ENCODE peak calls at places on chromosomes 16 and 17, in six cellular contexts. One of them, this sample, is unnamed.

GRCh38 chr16:66289051-66289680 is 77.3 kb upstream of the CDH5 start:
- DNase-seq in fibroblast of mammary gland: no peak
- DNase-seq in HFF-Myc: no peak
- DNase-seq in AG04449: no peak
- DNase-seq in GM20000: no peak
- DNase-seq in mammary epithelial cell: no peak
- DNase-seq in this sample: peak

GRCh38 chr17:68314916-68315535 is 23.7 kb downstream of the ARSG start:
- DNase-seq in GM20000: no peak
- DNase-seq in mammary epithelial cell: no peak
- DNase-seq in AG04449: no peak
- DNase-seq in HFF-Myc: no peak
- DNase-seq in fibroblast of mammary gland: no peak
- DNase-seq in this sample: no peak

GRCh38 chr17:20989481-20989880 is 53.3 kb downstream of the USP22 start:
- DNase-seq in HFF-Myc: no peak
- DNase-seq in GM20000: no peak
- DNase-seq in AG04449: no peak
- DNase-seq in fibroblast of mammary gland: no peak
- DNase-seq in mammary epithelial cell: no peak
- DNase-seq in this sample: no peak

GRCh38 chr16:11742041-11742535 is 569 bp downstream of the TXNDC11 start:
- DNase-seq in HFF-Myc: no peak
- DNase-seq in GM20000: peak
- DNase-seq in fibroblast of mammary gland: no peak
- DNase-seq in mammary epithelial cell: peak
- DNase-seq in AG04449: no peak
- DNase-seq in this sample: peak

GRCh38 chr16:85390511-85391174 is 222.5 kb upstream of the GSE1 start:
- DNase-seq in HFF-Myc: no peak
- DNase-seq in GM20000: no peak
- DNase-seq in AG04449: peak
- DNase-seq in mammary epithelial cell: peak
- DNase-seq in fibroblast of mammary gland: peak
- DNase-seq in this sample: no peak

GRCh38 chr17:80510132-80510531 is 33.7 kb upstream of the NPTX1 start:
- DNase-seq in HFF-Myc: no peak
- DNase-seq in mammary epithelial cell: no peak
- DNase-seq in GM20000: no peak
- DNase-seq in fibroblast of mammary gland: no peak
- DNase-seq in AG04449: no peak
- DNase-seq in this sample: no peak

GRCh38 chr16:51592535-51592934 is 441.5 kb upstream of the SALL1 start:
- DNase-seq in mammary epithelial cell: no peak
- DNase-seq in HFF-Myc: no peak
- DNase-seq in GM20000: no peak
- DNase-seq in fibroblast of mammary gland: peak
- DNase-seq in AG04449: no peak
- DNase-seq in this sample: no peak

GRCh38 chr17:73510981-73511442 is 133.2 kb downstream of the SDK2 start:
- DNase-seq in HFF-Myc: no peak
- DNase-seq in mammary epithelial cell: no peak
- DNase-seq in AG04449: no peak
- DNase-seq in fibroblast of mammary gland: peak
- DNase-seq in GM20000: no peak
- DNase-seq in this sample: no peak

GRCh38 chr17:28973414-28973813 is 22.1 kb upstream of the PHF12 start:
- DNase-seq in HFF-Myc: no peak
- DNase-seq in AG04449: no peak
- DNase-seq in fibroblast of mammary gland: peak
- DNase-seq in GM20000: no peak
- DNase-seq in mammary epithelial cell: no peak
- DNase-seq in this sample: no peak

GRCh38 chr16:84756830-84757229 is 57.0 kb downstream of the USP10 start:
- DNase-seq in mammary epithelial cell: no peak
- DNase-seq in HFF-Myc: no peak
- DNase-seq in AG04449: no peak
- DNase-seq in GM20000: no peak
- DNase-seq in fibroblast of mammary gland: no peak
- DNase-seq in this sample: no peak

GRCh38 chr17:74972107-74972972 is at the start of gene HID1:
- DNase-seq in AG04449: no peak
- DNase-seq in HFF-Myc: no peak
- DNase-seq in fibroblast of mammary gland: no peak
- DNase-seq in GM20000: peak
- DNase-seq in mammary epithelial cell: no peak
- DNase-seq in this sample: peak

GRCh38 chr16:10045947-10046346 is 136.3 kb downstream of the GRIN2A start:
- DNase-seq in HFF-Myc: no peak
- DNase-seq in GM20000: no peak
- DNase-seq in AG04449: no peak
- DNase-seq in mammary epithelial cell: no peak
- DNase-seq in fibroblast of mammary gland: no peak
- DNase-seq in this sample: no peak

GRCh38 chr16:50712568-50712914 is 19.1 kb downstream of the NOD2 start:
- DNase-seq in fibroblast of mammary gland: no peak
- DNase-seq in AG04449: no peak
- DNase-seq in HFF-Myc: no peak
- DNase-seq in mammary epithelial cell: no peak
- DNase-seq in GM20000: no peak
- DNase-seq in this sample: no peak

GRCh38 chr16:80147021-80147680 is 393.6 kb upstream of the DYNLRB2 start:
- DNase-seq in GM20000: no peak
- DNase-seq in HFF-Myc: no peak
- DNase-seq in AG04449: no peak
- DNase-seq in mammary epithelial cell: no peak
- DNase-seq in fibroblast of mammary gland: peak
- DNase-seq in this sample: no peak

GRCh38 chr16:56460101-56460500 is 8.7 kb downstream of the OGFOD1 start:
- DNase-seq in GM20000: no peak
- DNase-seq in HFF-Myc: no peak
- DNase-seq in mammary epithelial cell: no peak
- DNase-seq in AG04449: no peak
- DNase-seq in fibroblast of mammary gland: no peak
- DNase-seq in this sample: no peak

GRCh38 chr17:41812176-41813038 is at the start of gene FKBP10:
- DNase-seq in HFF-Myc: peak
- DNase-seq in AG04449: no peak
- DNase-seq in mammary epithelial cell: peak
- DNase-seq in fibroblast of mammary gland: peak
- DNase-seq in GM20000: peak
- DNase-seq in this sample: peak

GRCh38 chr17:9982159-9982558 is 77.1 kb upstream of the RCVRN start:
- DNase-seq in HFF-Myc: no peak
- DNase-seq in GM20000: no peak
- DNase-seq in fibroblast of mammary gland: no peak
- DNase-seq in AG04449: no peak
- DNase-seq in mammary epithelial cell: no peak
- DNase-seq in this sample: no peak

GRCh38 chr16:29894352-29894751 is 5.0 kb downstream of the SEZ6L2 start:
- DNase-seq in HFF-Myc: no peak
- DNase-seq in GM20000: no peak
- DNase-seq in fibroblast of mammary gland: no peak
- DNase-seq in mammary epithelial cell: no peak
- DNase-seq in AG04449: no peak
- DNase-seq in this sample: no peak

GRCh38 chr17:67281736-67282135 is 36.7 kb upstream of the HELZ start:
- DNase-seq in mammary epithelial cell: peak
- DNase-seq in fibroblast of mammary gland: no peak
- DNase-seq in GM20000: no peak
- DNase-seq in AG04449: no peak
- DNase-seq in HFF-Myc: no peak
- DNase-seq in this sample: no peak

GRCh38 chr17:15917439-15918027 is 27.4 kb upstream of the ADORA2B start:
- DNase-seq in GM20000: no peak
- DNase-seq in fibroblast of mammary gland: no peak
- DNase-seq in AG04449: no peak
- DNase-seq in mammary epithelial cell: no peak
- DNase-seq in HFF-Myc: no peak
- DNase-seq in this sample: no peak

GRCh38 chr17:17808706-17809432 is 27.9 kb downstream of the SREBF1 start:
- DNase-seq in HFF-Myc: no peak
- DNase-seq in fibroblast of mammary gland: peak
- DNase-seq in mammary epithelial cell: peak
- DNase-seq in AG04449: no peak
- DNase-seq in GM20000: peak
- DNase-seq in this sample: no peak

GRCh38 chr16:54326266-54326662 is 39.7 kb upstream of the IRX3 start:
- DNase-seq in fibroblast of mammary gland: peak
- DNase-seq in mammary epithelial cell: no peak
- DNase-seq in GM20000: no peak
- DNase-seq in HFF-Myc: no peak
- DNase-seq in AG04449: no peak
- DNase-seq in this sample: no peak

GRCh38 chr17:74149597-74150427 is 53.7 kb upstream of the RPL38 start:
- DNase-seq in GM20000: no peak
- DNase-seq in mammary epithelial cell: no peak
- DNase-seq in AG04449: no peak
- DNase-seq in HFF-Myc: no peak
- DNase-seq in fibroblast of mammary gland: no peak
- DNase-seq in this sample: no peak

GRCh38 chr17:17385502-17385901 is 82.3 kb downstream of the NT5M start:
- DNase-seq in GM20000: no peak
- DNase-seq in fibroblast of mammary gland: no peak
- DNase-seq in mammary epithelial cell: no peak
- DNase-seq in HFF-Myc: no peak
- DNase-seq in AG04449: no peak
- DNase-seq in this sample: no peak

GRCh38 chr17:6487243-6488007 is 43.2 kb downstream of the PIMREG start:
- DNase-seq in AG04449: no peak
- DNase-seq in HFF-Myc: no peak
- DNase-seq in fibroblast of mammary gland: no peak
- DNase-seq in GM20000: no peak
- DNase-seq in mammary epithelial cell: no peak
- DNase-seq in this sample: no peak

GRCh38 chr17:50169121-50169764 is 3.4 kb downstream of the SGCA start:
- DNase-seq in mammary epithelial cell: peak
- DNase-seq in AG04449: no peak
- DNase-seq in fibroblast of mammary gland: peak
- DNase-seq in GM20000: peak
- DNase-seq in HFF-Myc: no peak
- DNase-seq in this sample: no peak
- TF ChIP-seq CTCF in mammary epithelial cell: peak
- TF ChIP-seq CTCF in AG04449: peak
- TF ChIP-seq CTCF in fibroblast of mammary gland: peak
- TF ChIP-seq CTCF in GM20000: peak
- TF ChIP-seq CTCF in HFF-Myc: peak
- TF ChIP-seq CTCF in this sample: peak

GRCh38 chr17:44558349-44559287 is 1.3 kb downstream of the FZD2 start:
- DNase-seq in HFF-Myc: no peak
- DNase-seq in AG04449: no peak
- DNase-seq in GM20000: peak
- DNase-seq in fibroblast of mammary gland: no peak
- DNase-seq in mammary epithelial cell: no peak
- DNase-seq in this sample: no peak

GRCh38 chr17:44556854-44557606 is at the start of gene FZD2:
- DNase-seq in HFF-Myc: peak
- DNase-seq in mammary epithelial cell: peak
- DNase-seq in GM20000: peak
- DNase-seq in fibroblast of mammary gland: peak
- DNase-seq in AG04449: peak
- DNase-seq in this sample: peak

GRCh38 chr17:44557653-44558285 is 485 bp downstream of the FZD2 start:
- DNase-seq in AG04449: no peak
- DNase-seq in HFF-Myc: no peak
- DNase-seq in fibroblast of mammary gland: peak
- DNase-seq in mammary epithelial cell: peak
- DNase-seq in GM20000: peak
- DNase-seq in this sample: peak

GRCh38 chr17:44555056-44555455 is 2.2 kb upstream of the FZD2 start:
- DNase-seq in GM20000: no peak
- DNase-seq in fibroblast of mammary gland: no peak
- DNase-seq in HFF-Myc: no peak
- DNase-seq in mammary epithelial cell: no peak
- DNase-seq in AG04449: no peak
- DNase-seq in this sample: no peak

DNA sequence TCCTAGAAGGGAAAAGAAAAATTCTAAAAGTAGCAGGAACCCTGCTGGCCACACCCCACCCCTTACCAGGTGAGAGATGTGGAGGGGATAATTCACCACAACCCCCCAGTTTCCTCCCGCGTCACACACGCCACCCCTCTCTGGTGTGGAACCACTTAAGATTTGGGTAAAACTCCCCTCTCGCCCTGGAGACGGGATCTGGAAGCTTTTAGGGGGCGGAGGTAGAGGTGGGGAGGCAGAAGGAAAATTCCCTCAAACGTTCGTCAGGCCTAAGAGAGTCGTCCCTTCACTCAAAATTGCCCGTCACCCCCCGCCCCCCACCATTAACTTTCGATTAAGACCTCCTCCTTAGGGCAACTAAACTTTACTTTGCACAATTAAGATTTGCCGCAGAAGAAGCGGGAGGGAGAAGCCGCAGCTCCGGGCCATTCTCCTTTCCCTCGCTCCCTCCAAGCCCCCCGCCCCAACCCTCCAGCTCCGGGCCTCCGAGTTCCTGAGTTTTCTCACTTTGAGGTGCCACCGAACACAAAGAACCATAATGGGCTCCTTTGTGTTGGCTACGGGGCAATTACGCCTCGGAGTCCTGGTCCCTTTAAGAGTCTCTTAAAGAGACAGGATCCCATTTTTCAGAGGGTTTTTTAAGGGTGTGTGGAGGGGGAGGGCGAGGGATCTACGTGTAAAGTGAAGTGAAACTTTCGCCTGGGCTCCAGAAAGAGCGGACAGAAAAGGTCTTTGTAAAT is 1.0 kb upstream of the FZD2 start:
- DNase-seq in GM20000: peak
- DNase-seq in fibroblast of mammary gland: peak
- DNase-seq in AG04449: no peak
- DNase-seq in HFF-Myc: no peak
- DNase-seq in mammary epithelial cell: peak
- DNase-seq in this sample: peak
- TF ChIP-seq CTCF in GM20000: no peak
- TF ChIP-seq CTCF in fibroblast of mammary gland: no peak
- TF ChIP-seq CTCF in AG04449: no peak
- TF ChIP-seq CTCF in HFF-Myc: no peak
- TF ChIP-seq CTCF in mammary epithelial cell: no peak
- TF ChIP-seq CTCF in this sample: peak

DNA sequence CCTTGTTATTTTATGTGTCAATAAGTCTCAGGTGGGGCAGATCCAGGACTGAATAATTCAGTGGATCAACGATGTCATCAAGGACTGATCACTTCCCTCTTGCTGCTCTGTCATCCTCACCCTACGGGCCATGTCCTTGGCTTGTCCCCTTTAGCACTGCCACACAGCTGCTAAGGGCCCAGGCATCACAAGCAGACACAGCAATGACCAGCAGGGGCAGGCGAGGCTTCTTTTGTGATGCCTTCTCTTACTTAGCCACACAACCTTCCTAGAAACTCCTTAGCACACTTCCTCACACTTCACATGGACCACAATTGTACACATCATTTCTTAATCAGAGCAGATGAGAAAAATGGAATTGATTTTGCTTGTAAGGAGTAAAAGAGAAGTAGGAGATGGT is 356.3 kb upstream of the SOX9 start:
- DNase-seq in GM20000: peak
- DNase-seq in HFF-Myc: no peak
- DNase-seq in mammary epithelial cell: no peak
- DNase-seq in AG04449: no peak
- DNase-seq in fibroblast of mammary gland: no peak
- DNase-seq in this sample: no peak
- TF ChIP-seq CTCF in GM20000: peak
- TF ChIP-seq CTCF in HFF-Myc: peak
- TF ChIP-seq CTCF in mammary epithelial cell: peak
- TF ChIP-seq CTCF in AG04449: no peak
- TF ChIP-seq CTCF in fibroblast of mammary gland: peak
- TF ChIP-seq CTCF in this sample: peak

GRCh38 chr16:59412275-59412841 is 678.2 kb upstream of the GOT2 start:
- DNase-seq in mammary epithelial cell: peak
- DNase-seq in GM20000: no peak
- DNase-seq in AG04449: no peak
- DNase-seq in HFF-Myc: no peak
- DNase-seq in fibroblast of mammary gland: peak
- DNase-seq in this sample: no peak
- TF ChIP-seq CTCF in mammary epithelial cell: peak
- TF ChIP-seq CTCF in GM20000: no peak
- TF ChIP-seq CTCF in AG04449: peak
- TF ChIP-seq CTCF in HFF-Myc: peak
- TF ChIP-seq CTCF in fibroblast of mammary gland: peak
- TF ChIP-seq CTCF in this sample: peak

This sample was measured in type B pancreatic cell.